ENCODE peak calls at places on chromosomes 5 and 9, in four cellular contexts. K is SK-N-SH, B is HCT116, D is neural progenitor cell. W is an unnamed sample. For H4K20me1, the result is how much of the 10 kb centered on the place peaks cover.

GRCh38 chr5:180330810-180331646 is 22.1 kb downstream of the GFPT2 start:
- DNase-seq in D (no peak), K (no peak), B (peak), W (peak)

GRCh38 chr9:130946778-130947617 is 8.0 kb upstream of the FIBCD1 start:
- DNase-seq in B (peak), D (no peak), K (no peak), W (peak)

GRCh38 chr5:171678631-171679030 is 107.0 kb upstream of the SMIM23 start:
- DNase-seq in D (no peak), B (no peak), K (no peak), W (no peak)

GRCh38 chr5:34580983-34581382 is 75.1 kb upstream of the RAI14 start:
- DNase-seq in D (peak), B (no peak), K (no peak), W (no peak)

GRCh38 chr5:126471875-126472537 is 48.8 kb downstream of the GRAMD2B start:
- DNase-seq in K (no peak), D (no peak), B (no peak), W (peak)

GRCh38 chr5:177557041-177557647 is 2.8 kb upstream of the FAM193B start:
- DNase-seq in B (no peak), D (no peak), K (no peak), W (peak)

GRCh38 chr5:67875637-67876036 is 339.9 kb upstream of the PIK3R1 start:
- DNase-seq in B (no peak), K (no peak), D (no peak), W (no peak)

GRCh38 chr9:137755261-137755927 is 122.2 kb upstream of the CACNA1B start:
- DNase-seq in D (no peak), K (no peak), B (no peak), W (no peak)

GRCh38 chr5:170154744-170155143 is 49.0 kb downstream of the FOXI1 start:
- DNase-seq in B (no peak), D (no peak), K (peak), W (no peak)

GRCh38 chr5:71976449-71976848 is 130.8 kb upstream of the MAP1B start:
- DNase-seq in B (no peak), D (no peak), K (no peak), W (no peak)

GRCh38 chr5:76669245-76669644 is 46.0 kb upstream of the F2RL2 start:
- DNase-seq in D (no peak), K (no peak), B (no peak), W (no peak)
- TF ChIP-seq EZH2phosphoT487 in D (no peak), K (no peak), B (no peak), W (no peak)

GRCh38 chr5:150492621-150493020 is 15.3 kb upstream of the NDST1 start:
- DNase-seq in D (no peak), K (no peak), B (no peak), W (no peak)

GRCh38 chr5:150490296-150490669 is 17.6 kb upstream of the NDST1 start:
- DNase-seq in D (no peak), B (no peak), K (no peak), W (no peak)

GRCh38 chr5:150491876-150492275 is 16.1 kb upstream of the NDST1 start:
- DNase-seq in D (no peak), B (no peak), K (no peak), W (no peak)

GRCh38 chr5:150489358-150490295 is 18.3 kb upstream of the NDST1 start:
- DNase-seq in B (no peak), K (no peak), D (no peak), W (no peak)

DNA sequence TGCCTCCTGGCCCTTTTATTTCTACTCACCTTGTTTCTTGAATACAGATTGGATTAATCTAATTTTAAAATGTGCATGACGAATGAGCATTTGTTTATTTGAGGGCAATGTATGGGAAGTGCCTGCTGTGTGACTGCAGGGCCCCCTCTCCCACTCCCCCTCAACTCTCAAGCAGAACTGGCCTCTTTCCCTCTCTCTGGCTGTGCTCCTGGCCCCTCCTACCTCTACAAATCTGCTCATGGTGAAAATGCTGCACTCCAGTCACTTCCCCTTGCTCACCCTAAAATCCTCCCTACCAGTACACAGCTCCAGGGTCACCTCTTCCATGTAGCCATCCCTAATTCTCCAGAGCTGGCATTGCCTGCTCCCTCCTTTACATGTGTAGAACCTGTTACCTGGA is 17.2 kb upstream of the NDST1 start:
- DNase-seq in D (no peak), B (no peak), K (no peak), W (no peak)
- H4K20me1 ChIP-seq in D (under half), B (under half), K (half or more), W (half or more)

GRCh38 chr5:139664273-139664693 is 16.1 kb downstream of the CXXC5 start:
- DNase-seq in B (no peak), K (no peak), D (no peak), W (no peak)

GRCh38 chr5:139663207-139663606 is 15.1 kb downstream of the CXXC5 start:
- DNase-seq in K (no peak), D (no peak), B (no peak), W (no peak)

GRCh38 chr5:139663752-139664151 is 15.6 kb downstream of the CXXC5 start:
- DNase-seq in D (no peak), B (no peak), K (no peak), W (no peak)

GRCh38 chr5:139665626-139666025 is 17.5 kb downstream of the CXXC5 start:
- DNase-seq in B (no peak), K (no peak), D (no peak), W (no peak)

GRCh38 chr5:139664727-139665351 is 16.7 kb downstream of the CXXC5 start:
- DNase-seq in K (peak), B (no peak), D (no peak), W (no peak)
- TF ChIP-seq EZH2phosphoT487 in K (no peak), B (no peak), D (no peak), W (no peak)

DNA sequence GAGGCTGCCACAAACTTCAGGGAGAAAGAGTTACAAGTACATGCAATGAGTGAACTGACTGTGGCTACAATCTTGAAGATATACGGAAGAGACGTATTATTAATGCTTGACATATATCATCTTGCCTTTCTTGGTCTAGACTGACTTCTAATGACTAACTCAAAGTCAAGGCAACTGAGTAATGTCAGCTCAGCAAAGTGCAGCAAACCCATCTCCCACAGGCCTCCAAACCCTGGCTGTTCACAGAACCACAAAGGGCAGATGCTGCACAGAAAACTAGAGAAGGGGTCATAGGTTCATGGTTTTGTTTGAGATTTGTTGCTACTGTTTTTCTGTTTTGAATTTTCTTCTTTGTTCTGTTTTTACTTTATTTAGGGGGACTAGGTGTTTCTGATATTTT is 21.0 kb downstream of the IL7R start:
- DNase-seq in D (no peak), K (no peak), B (no peak), W (no peak)
- H4K20me1 ChIP-seq in D (under half), K (under half), B (under half), W (under half)

GRCh38 chr5:132064140-132064539 is 3.7 kb downstream of the IL3 start:
- DNase-seq in B (no peak), K (no peak), D (no peak), W (no peak)

GRCh38 chr5:132064738-132065331 is 4.4 kb downstream of the IL3 start:
- DNase-seq in K (peak), B (peak), D (peak), W (peak)

GRCh38 chr5:132066871-132067270 is 6.4 kb downstream of the IL3 start:
- DNase-seq in B (no peak), D (no peak), K (no peak), W (no peak)

GRCh38 chr5:132065951-132066701 is 5.7 kb downstream of the IL3 start:
- DNase-seq in K (no peak), D (no peak), B (no peak), W (no peak)

DNA sequence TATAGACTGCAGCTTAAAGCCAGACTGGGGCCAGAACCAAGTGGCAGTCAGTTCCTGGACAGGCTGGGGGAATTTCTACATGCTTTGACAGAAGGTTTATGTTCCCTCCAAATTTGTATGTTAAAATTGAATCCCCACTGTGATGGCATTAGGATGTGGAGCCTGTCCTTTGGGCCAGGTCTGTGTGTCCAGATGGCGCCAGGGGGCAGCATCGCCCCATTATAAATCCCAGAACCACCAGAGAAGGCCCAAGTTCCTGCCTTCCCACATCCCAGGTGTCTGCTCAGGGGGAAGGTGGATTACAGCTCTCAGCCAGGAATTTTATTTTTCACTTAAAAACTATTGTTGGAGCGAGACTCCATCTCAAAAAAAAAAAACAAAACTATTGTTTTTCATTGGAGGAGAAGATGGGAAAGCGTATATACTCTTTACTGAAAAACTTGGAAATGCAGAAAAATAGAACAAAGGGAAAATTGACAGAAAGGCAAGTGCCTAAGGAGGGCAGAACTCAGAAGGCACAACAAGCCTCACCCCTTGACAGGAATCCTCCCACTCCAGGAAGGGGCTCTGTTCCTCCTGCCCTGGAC is 5.0 kb downstream of the IL3 start:
- DNase-seq in B (peak), K (peak), D (peak), W (peak)
- TF ChIP-seq EZH2phosphoT487 in B (no peak), K (no peak), D (no peak), W (no peak)

GRCh38 chr5:56848206-56848605 is 32.9 kb downstream of the MAP3K1 start:
- DNase-seq in D (peak), B (no peak), K (peak), W (no peak)
- H4K20me1 ChIP-seq in D (under half), B (under half), K (half or more), W (half or more)

DNA sequence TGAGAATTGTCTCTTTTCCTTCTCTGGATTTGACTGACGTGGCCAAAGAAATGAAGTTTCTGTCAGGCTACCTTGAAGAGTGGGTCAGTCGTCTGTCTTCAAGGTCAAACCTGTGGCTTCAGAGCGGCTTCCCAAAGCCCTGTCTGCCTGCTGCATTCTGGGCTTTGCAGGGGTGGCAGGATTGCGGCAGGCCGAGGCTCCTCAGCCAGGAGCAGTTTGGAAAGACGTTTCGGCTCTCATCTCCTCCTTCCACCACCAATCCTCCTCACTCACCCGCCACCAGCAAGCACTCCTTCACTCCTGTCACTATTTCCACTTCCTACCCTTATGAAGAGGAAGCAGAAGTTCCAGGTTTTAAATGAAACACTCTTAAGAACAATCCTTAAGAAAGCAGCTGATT is 351.7 kb downstream of the ZNF608 start:
- DNase-seq in K (no peak), D (no peak), B (no peak), W (no peak)
- TF ChIP-seq EZH2phosphoT487 in K (no peak), D (no peak), B (no peak), W (no peak)

DNA sequence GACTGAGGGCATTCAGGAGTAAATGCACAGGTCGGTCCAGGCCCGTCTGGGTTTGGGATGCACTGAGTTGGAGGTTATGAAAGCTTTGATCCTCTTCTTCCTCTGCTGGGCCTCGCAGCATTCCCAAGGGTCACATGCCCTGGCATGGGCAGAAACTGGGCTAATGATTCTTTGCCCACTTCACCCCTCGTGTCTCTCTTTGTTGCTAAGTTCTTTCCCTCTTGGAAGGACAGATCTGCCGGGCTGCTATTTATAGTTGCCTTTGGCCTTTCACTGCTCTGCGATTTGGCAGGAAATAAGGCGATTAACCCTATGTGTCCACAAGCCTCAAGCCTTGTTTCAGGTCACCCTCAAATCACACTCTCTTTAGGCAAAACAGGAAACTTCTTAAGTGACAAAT is 66.9 kb downstream of the ENTREP1 start:
- DNase-seq in K (no peak), D (no peak), B (no peak), W (no peak)
- H4K20me1 ChIP-seq in K (under half), D (under half), B (under half), W (under half)

GRCh38 chr9:84374516-84374915 is 34.0 kb upstream of the SLC28A3 start:
- DNase-seq in B (no peak), K (no peak), D (no peak), W (no peak)

GRCh38 chr9:84375954-84376353 is 35.4 kb upstream of the SLC28A3 start:
- DNase-seq in K (peak), B (no peak), D (no peak), W (no peak)

GRCh38 chr9:84368593-84368992 is 28.0 kb upstream of the SLC28A3 start:
- DNase-seq in K (no peak), D (no peak), B (no peak), W (no peak)

GRCh38 chr9:84373975-84374374 is 33.4 kb upstream of the SLC28A3 start:
- DNase-seq in K (no peak), B (no peak), D (no peak), W (no peak)

DNA sequence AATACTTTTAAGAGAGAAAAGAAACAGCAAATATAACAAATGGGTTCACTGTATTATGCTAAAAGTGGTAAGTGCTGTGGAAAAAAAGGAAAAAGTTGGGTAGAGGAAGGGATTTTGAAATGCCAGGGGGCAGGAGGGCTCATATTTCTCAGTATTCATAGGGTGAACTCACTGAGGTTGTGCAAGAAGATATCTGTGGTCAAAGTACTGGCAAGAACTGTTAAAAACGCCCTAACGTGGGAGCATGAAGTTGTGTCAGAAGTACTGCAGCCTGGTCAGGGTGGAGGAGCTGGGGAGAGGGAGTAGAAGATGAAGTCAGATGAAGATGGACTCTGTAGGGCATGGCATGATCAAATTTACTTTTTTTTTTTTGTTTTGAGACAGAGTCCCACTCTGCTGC is 31.2 kb upstream of the SLC28A3 start:
- DNase-seq in B (no peak), D (no peak), K (no peak), W (peak)
- TF ChIP-seq EZH2phosphoT487 in B (no peak), D (no peak), K (no peak), W (no peak)

W was measured in hepatocyte.